ENCODE peak calls at places on chromosomes 2 and 18, in seven cellular contexts. One of them, this sample, is unnamed.
A peak's percentile ranks its signal among the peaks of the same experiment; 100 is the strongest.

GRCh38 chr18:61322265-61322873 is 10.9 kb upstream of the CDH20 start:
- DNase-seq in cardiac muscle cell: peak; percentile 72
- DNase-seq in SK-N-SH: peak; percentile 62
- DNase-seq in adrenal gland: peak; percentile 51
- DNase-seq in BE2C: peak; percentile 72
- DNase-seq in uterus: no peak
- DNase-seq in heart left ventricle: peak; percentile 37
- DNase-seq in this sample: no peak

GRCh38 chr2:185738679-185739472 is at the start of gene FSIP2:
- DNase-seq in SK-N-SH: no peak
- DNase-seq in heart left ventricle: peak; percentile 65
- DNase-seq in cardiac muscle cell: peak; percentile 69
- DNase-seq in uterus: peak; percentile 11
- DNase-seq in adrenal gland: peak; percentile 79
- DNase-seq in BE2C: peak; percentile 3
- DNase-seq in this sample: no peak

GRCh38 chr2:233821196-233821595 is 33.1 kb downstream of the HJURP start:
- DNase-seq in BE2C: no peak
- DNase-seq in uterus: no peak
- DNase-seq in heart left ventricle: no peak
- DNase-seq in adrenal gland: no peak
- DNase-seq in cardiac muscle cell: no peak
- DNase-seq in SK-N-SH: no peak
- DNase-seq in this sample: no peak

GRCh38 chr2:96146881-96147592 is 1.8 kb upstream of the DUSP2 start:
- DNase-seq in heart left ventricle: peak; percentile 23
- DNase-seq in adrenal gland: no peak
- DNase-seq in cardiac muscle cell: no peak
- DNase-seq in SK-N-SH: peak; percentile 85
- DNase-seq in BE2C: peak; percentile 53
- DNase-seq in uterus: peak; percentile 10
- DNase-seq in this sample: no peak

GRCh38 chr2:155583674-155584195 is 748.8 kb downstream of the NR4A2 start:
- DNase-seq in SK-N-SH: no peak
- DNase-seq in adrenal gland: no peak
- DNase-seq in BE2C: no peak
- DNase-seq in uterus: no peak
- DNase-seq in cardiac muscle cell: no peak
- DNase-seq in heart left ventricle: no peak
- DNase-seq in this sample: no peak

GRCh38 chr2:7794916-7795315 is 877.7 kb downstream of the RNF144A start:
- DNase-seq in adrenal gland: no peak
- DNase-seq in SK-N-SH: no peak
- DNase-seq in BE2C: no peak
- DNase-seq in heart left ventricle: no peak
- DNase-seq in cardiac muscle cell: no peak
- DNase-seq in uterus: no peak
- DNase-seq in this sample: no peak

GRCh38 chr2:183359867-183360266 is 235.6 kb downstream of the NUP35 start:
- DNase-seq in SK-N-SH: no peak
- DNase-seq in heart left ventricle: no peak
- DNase-seq in uterus: no peak
- DNase-seq in adrenal gland: no peak
- DNase-seq in BE2C: no peak
- DNase-seq in cardiac muscle cell: peak; percentile 21
- DNase-seq in this sample: no peak

GRCh38 chr2:231676243-231676642 is 32.1 kb upstream of the PTMA start:
- DNase-seq in SK-N-SH: no peak
- DNase-seq in uterus: no peak
- DNase-seq in cardiac muscle cell: no peak
- DNase-seq in adrenal gland: no peak
- DNase-seq in heart left ventricle: no peak
- DNase-seq in BE2C: no peak
- DNase-seq in this sample: no peak

GRCh38 chr2:128451636-128452411 is 133.2 kb upstream of the HS6ST1 start:
- DNase-seq in heart left ventricle: no peak
- DNase-seq in adrenal gland: peak; percentile 9
- DNase-seq in uterus: peak; percentile 4
- DNase-seq in cardiac muscle cell: no peak
- DNase-seq in SK-N-SH: no peak
- DNase-seq in BE2C: no peak
- DNase-seq in this sample: no peak

GRCh38 chr18:75204978-75205759 is 3.8 kb downstream of the PTGR3 start:
- DNase-seq in heart left ventricle: peak; percentile 32
- DNase-seq in SK-N-SH: no peak
- DNase-seq in BE2C: no peak
- DNase-seq in cardiac muscle cell: no peak
- DNase-seq in adrenal gland: no peak
- DNase-seq in uterus: no peak
- DNase-seq in this sample: no peak
- H3K4me3 ChIP-seq in heart left ventricle: peak overlapping the region; percentile 56
- H3K4me3 ChIP-seq in SK-N-SH: peak overlapping the region; percentile 48
- H3K4me3 ChIP-seq in BE2C: no peak overlapping the region
- H3K4me3 ChIP-seq in cardiac muscle cell: peak overlapping the region; percentile 30
- H3K4me3 ChIP-seq in adrenal gland: no peak overlapping the region
- H3K4me3 ChIP-seq in uterus: peak overlapping the region; percentile 39
- H3K4me3 ChIP-seq in this sample: peak overlapping the region; percentile 68

DNA sequence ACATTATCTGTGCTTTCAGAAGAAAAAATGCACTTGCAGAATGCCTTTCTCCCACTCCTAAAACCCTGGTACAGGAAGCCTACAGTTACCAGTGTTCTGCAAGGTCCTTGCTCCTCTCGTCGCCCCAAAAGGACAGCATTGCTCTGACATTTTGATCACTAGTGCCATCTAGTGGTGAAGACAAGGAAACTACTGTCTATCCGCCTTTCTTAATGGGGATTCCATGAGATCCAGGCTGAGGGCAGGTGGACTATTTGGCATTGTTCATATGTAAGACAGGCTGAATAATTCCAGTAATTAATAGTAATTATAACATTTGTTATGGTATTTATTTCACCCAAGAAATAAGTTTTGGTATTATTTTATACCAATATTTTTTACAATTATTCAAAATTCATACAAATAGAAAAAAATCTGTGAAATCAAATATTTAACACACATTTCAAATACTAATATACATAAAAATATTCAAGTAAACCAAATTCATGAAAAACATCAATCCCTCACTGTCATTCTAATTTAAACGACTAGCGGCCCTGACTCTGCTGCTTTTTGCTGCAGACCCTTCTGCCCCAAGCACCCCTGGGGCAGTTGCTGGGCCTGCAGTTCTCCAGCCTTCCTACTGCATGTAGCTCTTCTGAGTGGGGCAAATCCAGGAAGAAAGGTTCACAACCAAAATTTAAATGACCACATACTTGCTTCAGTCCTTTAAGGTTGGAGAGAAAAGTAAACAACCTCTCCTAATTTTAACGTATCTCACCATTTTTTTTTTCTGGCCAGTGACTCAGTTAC is 19.0 kb downstream of the TPGS2 start:
- DNase-seq in SK-N-SH: peak; percentile 76
- DNase-seq in heart left ventricle: no peak
- DNase-seq in adrenal gland: peak; percentile 25
- DNase-seq in cardiac muscle cell: peak; percentile 82
- DNase-seq in uterus: peak; percentile 17
- DNase-seq in BE2C: peak; percentile 14
- DNase-seq in this sample: no peak
- H3K36me3 ChIP-seq in SK-N-SH: peaks cover 29% of the 10 kb centered on the region
- H3K36me3 ChIP-seq in heart left ventricle: no peaks in the 10 kb centered on the region
- H3K36me3 ChIP-seq in adrenal gland: no peaks in the 10 kb centered on the region
- H3K36me3 ChIP-seq in cardiac muscle cell: no peaks in the 10 kb centered on the region
- H3K36me3 ChIP-seq in uterus: no peaks in the 10 kb centered on the region
- H3K36me3 ChIP-seq in BE2C: no peaks in the 10 kb centered on the region
- H3K36me3 ChIP-seq in this sample: peaks cover 2% of the 10 kb centered on the region

DNA sequence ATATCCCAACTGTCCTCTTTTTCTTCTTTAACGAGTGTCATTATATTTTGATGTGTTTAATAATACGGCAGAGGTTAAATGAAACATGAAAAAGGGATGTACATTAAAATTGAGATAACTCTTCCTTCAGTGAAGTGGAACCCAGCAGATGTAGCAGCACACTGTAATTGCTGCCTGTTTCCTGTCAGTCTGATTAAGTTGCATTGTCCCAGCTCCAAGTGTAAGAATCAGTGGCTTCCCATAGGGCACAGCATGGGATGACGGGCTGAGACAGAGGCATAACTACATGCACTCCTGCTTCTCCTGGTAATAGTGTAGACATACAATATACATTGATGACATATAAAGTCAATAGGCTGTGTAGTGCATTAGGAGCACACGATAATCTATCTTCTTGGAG is 175.8 kb upstream of the TCF4 start:
- DNase-seq in SK-N-SH: peak; percentile 54
- DNase-seq in heart left ventricle: no peak
- DNase-seq in cardiac muscle cell: no peak
- DNase-seq in BE2C: peak; percentile 41
- DNase-seq in uterus: no peak
- DNase-seq in adrenal gland: no peak
- DNase-seq in this sample: no peak
- TF ChIP-seq CTCF in SK-N-SH: no peak
- TF ChIP-seq CTCF in heart left ventricle: no peak
- TF ChIP-seq CTCF in cardiac muscle cell: no peak
- TF ChIP-seq CTCF in BE2C: no peak
- TF ChIP-seq CTCF in uterus: no peak
- TF ChIP-seq CTCF in adrenal gland: no peak
- TF ChIP-seq CTCF in this sample: no peak

GRCh38 chr2:121293450-121294325 is 8.7 kb upstream of the TFCP2L1 start:
- DNase-seq in BE2C: no peak
- DNase-seq in SK-N-SH: no peak
- DNase-seq in cardiac muscle cell: no peak
- DNase-seq in uterus: no peak
- DNase-seq in heart left ventricle: peak; percentile 61
- DNase-seq in adrenal gland: no peak
- DNase-seq in this sample: no peak
- H3K4me3 ChIP-seq in BE2C: no peak overlapping the region
- H3K4me3 ChIP-seq in SK-N-SH: no peak overlapping the region
- H3K4me3 ChIP-seq in cardiac muscle cell: no peak overlapping the region
- H3K4me3 ChIP-seq in uterus: no peak overlapping the region
- H3K4me3 ChIP-seq in heart left ventricle: no peak overlapping the region
- H3K4me3 ChIP-seq in adrenal gland: no peak overlapping the region
- H3K4me3 ChIP-seq in this sample: no peak overlapping the region

DNA sequence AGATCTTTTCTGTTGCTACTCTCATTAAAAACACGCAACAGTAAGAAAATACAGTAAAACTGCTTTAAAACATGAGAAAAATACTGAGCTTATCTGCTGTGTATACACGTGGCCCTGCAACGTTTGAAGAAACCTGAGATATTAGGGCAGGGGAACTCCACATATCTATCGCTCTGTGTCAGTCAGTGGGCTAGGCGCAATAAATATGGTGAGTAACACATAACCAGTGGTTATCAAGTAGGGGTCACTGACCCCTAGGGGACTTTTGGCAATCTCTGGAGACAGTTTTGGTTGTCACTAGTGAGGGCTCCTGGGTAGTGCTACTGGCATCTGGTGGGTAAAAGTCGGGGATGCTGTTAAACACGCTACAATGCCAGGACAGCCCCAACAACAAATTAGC is 14.9 kb downstream of the STAT1 start:
- DNase-seq in SK-N-SH: no peak
- DNase-seq in BE2C: no peak
- DNase-seq in cardiac muscle cell: no peak
- DNase-seq in uterus: no peak
- DNase-seq in heart left ventricle: no peak
- DNase-seq in adrenal gland: no peak
- DNase-seq in this sample: no peak
- H3K36me3 ChIP-seq in SK-N-SH: peaks cover 83% of the 10 kb centered on the region
- H3K36me3 ChIP-seq in BE2C: peaks cover 65% of the 10 kb centered on the region
- H3K36me3 ChIP-seq in cardiac muscle cell: peaks cover 43% of the 10 kb centered on the region
- H3K36me3 ChIP-seq in uterus: no peaks in the 10 kb centered on the region
- H3K36me3 ChIP-seq in heart left ventricle: peaks cover 56% of the 10 kb centered on the region
- H3K36me3 ChIP-seq in adrenal gland: no peaks in the 10 kb centered on the region
- H3K36me3 ChIP-seq in this sample: peaks cover 33% of the 10 kb centered on the region

DNA sequence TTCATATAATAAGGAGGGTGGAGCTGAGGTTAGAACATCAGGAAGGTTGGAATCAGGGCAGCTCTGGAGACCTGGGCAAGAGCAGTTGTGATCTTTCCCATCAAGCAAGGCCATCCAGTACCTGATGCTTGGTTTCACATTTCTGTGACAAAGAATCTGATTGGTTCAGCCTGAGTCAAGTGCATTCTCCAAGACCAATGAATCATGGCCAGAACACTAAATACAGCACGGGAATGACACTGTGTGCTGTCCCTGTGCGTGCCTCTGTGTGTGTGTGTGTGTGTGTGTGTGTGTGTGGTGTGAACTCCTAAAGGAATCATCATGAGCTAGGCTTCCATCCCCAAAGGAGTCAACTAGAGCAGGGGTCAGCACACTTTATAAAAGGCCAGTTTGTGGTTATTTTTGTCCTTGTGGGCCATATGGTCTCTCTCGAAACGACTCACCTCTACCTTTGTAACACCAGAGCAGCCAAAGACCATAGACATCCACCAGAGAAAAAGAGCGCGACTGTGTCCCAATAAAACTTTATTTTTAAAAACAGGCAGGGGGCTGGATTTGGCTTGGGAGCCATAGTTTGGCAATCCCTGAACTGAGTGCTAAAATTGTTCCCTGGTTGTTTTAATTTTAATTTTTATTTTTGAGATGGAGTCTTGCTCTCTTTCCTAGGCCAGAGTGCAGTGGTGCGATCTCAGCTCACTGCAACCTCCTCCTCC is 99.7 kb downstream of the INHBB start:
- DNase-seq in BE2C: no peak
- DNase-seq in SK-N-SH: no peak
- DNase-seq in cardiac muscle cell: no peak
- DNase-seq in heart left ventricle: no peak
- DNase-seq in uterus: no peak
- DNase-seq in adrenal gland: no peak
- DNase-seq in this sample: no peak
- TF ChIP-seq CTCF in BE2C: no peak
- TF ChIP-seq CTCF in SK-N-SH: no peak
- TF ChIP-seq CTCF in cardiac muscle cell: no peak
- TF ChIP-seq CTCF in heart left ventricle: no peak
- TF ChIP-seq CTCF in uterus: no peak
- TF ChIP-seq CTCF in adrenal gland: no peak
- TF ChIP-seq CTCF in this sample: no peak

GRCh38 chr2:144137705-144138428 is 382.1 kb downstream of the ZEB2 start:
- DNase-seq in uterus: no peak
- DNase-seq in cardiac muscle cell: no peak
- DNase-seq in adrenal gland: no peak
- DNase-seq in heart left ventricle: no peak
- DNase-seq in BE2C: no peak
- DNase-seq in SK-N-SH: no peak
- DNase-seq in this sample: peak; percentile 27

GRCh38 chr2:144147356-144147755 is 372.6 kb downstream of the ZEB2 start:
- DNase-seq in SK-N-SH: no peak
- DNase-seq in cardiac muscle cell: no peak
- DNase-seq in uterus: no peak
- DNase-seq in BE2C: no peak
- DNase-seq in adrenal gland: no peak
- DNase-seq in heart left ventricle: no peak
- DNase-seq in this sample: no peak

GRCh38 chr2:144140896-144141295 is 379.0 kb downstream of the ZEB2 start:
- DNase-seq in adrenal gland: no peak
- DNase-seq in BE2C: no peak
- DNase-seq in cardiac muscle cell: peak; percentile 31
- DNase-seq in SK-N-SH: no peak
- DNase-seq in uterus: no peak
- DNase-seq in heart left ventricle: no peak
- DNase-seq in this sample: no peak

GRCh38 chr2:144143294-144144092 is 376.4 kb downstream of the ZEB2 start:
- DNase-seq in BE2C: no peak
- DNase-seq in heart left ventricle: no peak
- DNase-seq in cardiac muscle cell: no peak
- DNase-seq in adrenal gland: no peak
- DNase-seq in uterus: no peak
- DNase-seq in SK-N-SH: no peak
- DNase-seq in this sample: no peak
- H3K4me3 ChIP-seq in BE2C: no peak overlapping the region
- H3K4me3 ChIP-seq in heart left ventricle: no peak overlapping the region
- H3K4me3 ChIP-seq in cardiac muscle cell: no peak overlapping the region
- H3K4me3 ChIP-seq in adrenal gland: no peak overlapping the region
- H3K4me3 ChIP-seq in uterus: no peak overlapping the region
- H3K4me3 ChIP-seq in SK-N-SH: no peak overlapping the region
- H3K4me3 ChIP-seq in this sample: no peak overlapping the region

This sample was measured in BJ.